ENCODE peak calls at places on chromosomes 11 and 22, in six cellular contexts. One of them, this sample, is unnamed.
A peak's percentile ranks its signal among the peaks of the same experiment; 100 is the strongest.

GRCh38 chr11:133115099-133115498 is 417.2 kb downstream of the OPCML start:
- DNase-seq in uterus: no peak
- DNase-seq in lower lobe of right lung: no peak
- DNase-seq in pancreas: no peak
- DNase-seq in IMR-90: no peak
- DNase-seq in cardiac muscle cell: no peak
- DNase-seq in this sample: peak; percentile 74

GRCh38 chr11:1449516-1450270 is 36.9 kb downstream of the MOB2 start:
- DNase-seq in uterus: no peak
- DNase-seq in lower lobe of right lung: no peak
- DNase-seq in pancreas: no peak
- DNase-seq in IMR-90: no peak
- DNase-seq in cardiac muscle cell: no peak
- DNase-seq in this sample: no peak

GRCh38 chr11:76170473-76170872 is 35.8 kb downstream of the WNT11 start:
- DNase-seq in uterus: no peak
- DNase-seq in lower lobe of right lung: no peak
- DNase-seq in pancreas: peak; percentile 34
- DNase-seq in IMR-90: no peak
- DNase-seq in cardiac muscle cell: no peak
- DNase-seq in this sample: no peak

GRCh38 chr11:85663781-85664560 is 958 bp downstream of the CREBZF start:
- DNase-seq in uterus: peak; percentile 64
- DNase-seq in lower lobe of right lung: peak; percentile 90
- DNase-seq in pancreas: peak; percentile 83
- DNase-seq in IMR-90: peak; percentile 45
- DNase-seq in cardiac muscle cell: peak; percentile 88
- DNase-seq in this sample: peak; percentile 88

GRCh38 chr11:23012930-23013329 is 152.7 kb upstream of the CCDC179 start:
- DNase-seq in uterus: no peak
- DNase-seq in lower lobe of right lung: no peak
- DNase-seq in pancreas: no peak
- DNase-seq in IMR-90: no peak
- DNase-seq in cardiac muscle cell: no peak
- DNase-seq in this sample: no peak

GRCh38 chr11:117022526-117022925 is 75.7 kb downstream of the SIK3 start:
- DNase-seq in uterus: no peak
- DNase-seq in lower lobe of right lung: no peak
- DNase-seq in pancreas: no peak
- DNase-seq in IMR-90: no peak
- DNase-seq in cardiac muscle cell: no peak
- DNase-seq in this sample: no peak

GRCh38 chr11:130024356-130024755 is 21.7 kb upstream of the PRDM10 start:
- DNase-seq in uterus: no peak
- DNase-seq in lower lobe of right lung: no peak
- DNase-seq in pancreas: no peak
- DNase-seq in IMR-90: no peak
- DNase-seq in cardiac muscle cell: no peak
- DNase-seq in this sample: no peak

GRCh38 chr11:116357769-116358544 is 414.8 kb downstream of the BUD13 start:
- DNase-seq in uterus: no peak
- DNase-seq in lower lobe of right lung: peak; percentile 68
- DNase-seq in pancreas: no peak
- DNase-seq in IMR-90: no peak
- DNase-seq in cardiac muscle cell: peak; percentile 80
- DNase-seq in this sample: no peak

GRCh38 chr22:23564276-23564675 is 15.8 kb downstream of the IGLL1 start:
- DNase-seq in uterus: no peak
- DNase-seq in lower lobe of right lung: no peak
- DNase-seq in pancreas: no peak
- DNase-seq in IMR-90: no peak
- DNase-seq in cardiac muscle cell: no peak
- DNase-seq in this sample: no peak

GRCh38 chr11:14073821-14074529 is 111.5 kb downstream of the SPON1 start:
- DNase-seq in uterus: peak; percentile 65
- DNase-seq in lower lobe of right lung: no peak
- DNase-seq in pancreas: no peak
- DNase-seq in IMR-90: no peak
- DNase-seq in cardiac muscle cell: no peak
- DNase-seq in this sample: no peak

GRCh38 chr11:131305005-131305404 is 65.4 kb upstream of the NTM start:
- DNase-seq in uterus: no peak
- DNase-seq in lower lobe of right lung: no peak
- DNase-seq in pancreas: no peak
- DNase-seq in IMR-90: peak; percentile 57
- DNase-seq in cardiac muscle cell: no peak
- DNase-seq in this sample: no peak

GRCh38 chr22:37792494-37792893 is 15.2 kb upstream of the GCAT start:
- DNase-seq in uterus: no peak
- DNase-seq in lower lobe of right lung: no peak
- DNase-seq in pancreas: no peak
- DNase-seq in IMR-90: no peak
- DNase-seq in cardiac muscle cell: no peak
- DNase-seq in this sample: no peak

GRCh38 chr11:123111465-123111864 is 49.5 kb upstream of the HSPA8 start:
- DNase-seq in uterus: no peak
- DNase-seq in lower lobe of right lung: no peak
- DNase-seq in pancreas: no peak
- DNase-seq in IMR-90: peak; percentile 65
- DNase-seq in cardiac muscle cell: peak; percentile 81
- DNase-seq in this sample: no peak
- TF ChIP-seq CTCF in uterus: peak; percentile 70
- TF ChIP-seq CTCF in lower lobe of right lung: peak; percentile 66
- TF ChIP-seq CTCF in pancreas: peak; percentile 75
- TF ChIP-seq CTCF in IMR-90: peak; percentile 76
- TF ChIP-seq CTCF in cardiac muscle cell: peak; percentile 69
- TF ChIP-seq CTCF in this sample: no peak

GRCh38 chr11:19674831-19675230 is 37.8 kb upstream of the NAV2 start:
- DNase-seq in uterus: no peak
- DNase-seq in lower lobe of right lung: no peak
- DNase-seq in pancreas: no peak
- DNase-seq in IMR-90: no peak
- DNase-seq in cardiac muscle cell: no peak
- DNase-seq in this sample: no peak

GRCh38 chr11:19674420-19674819 is 38.2 kb upstream of the NAV2 start:
- DNase-seq in uterus: no peak
- DNase-seq in lower lobe of right lung: peak; percentile 52
- DNase-seq in pancreas: no peak
- DNase-seq in IMR-90: no peak
- DNase-seq in cardiac muscle cell: peak; percentile 80
- DNase-seq in this sample: no peak

GRCh38 chr11:19677380-19678080 is 35.1 kb upstream of the NAV2 start:
- DNase-seq in uterus: no peak
- DNase-seq in lower lobe of right lung: no peak
- DNase-seq in pancreas: no peak
- DNase-seq in IMR-90: no peak
- DNase-seq in cardiac muscle cell: no peak
- DNase-seq in this sample: no peak

GRCh38 chr11:19675397-19675796 is 37.2 kb upstream of the NAV2 start:
- DNase-seq in uterus: no peak
- DNase-seq in lower lobe of right lung: no peak
- DNase-seq in pancreas: no peak
- DNase-seq in IMR-90: no peak
- DNase-seq in cardiac muscle cell: no peak
- DNase-seq in this sample: no peak

DNA sequence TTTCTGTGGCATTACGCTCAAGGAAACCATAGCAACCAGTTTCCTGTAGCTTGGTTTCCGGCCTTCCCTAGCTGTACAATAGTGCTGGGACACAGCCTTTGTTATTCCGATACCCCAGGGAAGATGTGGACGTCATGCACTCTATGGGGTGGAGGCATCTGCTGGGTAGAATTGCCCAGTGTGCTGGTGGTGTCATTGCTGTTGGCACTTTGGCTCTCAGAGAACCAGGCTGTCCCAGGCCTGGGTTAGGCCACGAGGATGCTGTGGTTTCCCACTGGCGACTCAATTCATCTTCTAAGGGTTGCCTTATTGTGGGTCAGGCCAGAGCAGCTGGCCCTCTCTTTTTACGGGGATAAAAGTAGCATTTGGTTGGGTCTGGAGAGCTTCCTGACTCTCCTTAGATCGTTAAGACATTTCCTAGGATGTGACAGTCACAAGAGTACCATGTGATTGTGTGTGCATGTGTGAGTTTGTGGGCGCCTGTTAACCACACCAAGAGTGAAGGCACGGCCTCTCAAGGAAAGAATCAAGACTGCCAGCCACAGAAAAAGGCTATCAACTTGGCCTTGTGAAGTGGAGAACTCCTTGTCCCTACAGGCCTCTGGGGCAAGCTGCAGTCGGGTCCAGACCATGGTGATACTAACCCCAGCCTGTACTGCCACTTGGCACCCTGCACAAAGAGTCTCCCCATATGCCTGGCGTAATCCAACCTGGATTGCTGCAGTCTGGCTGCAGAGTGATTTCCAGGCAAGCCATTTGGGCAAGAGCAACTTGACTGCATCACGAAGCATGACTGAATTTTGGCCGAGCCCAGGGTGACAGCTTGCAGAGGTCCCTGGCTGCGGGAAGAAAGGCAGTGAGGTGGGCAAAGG is 35.9 kb upstream of the NAV2 start:
- DNase-seq in uterus: no peak
- DNase-seq in lower lobe of right lung: no peak
- DNase-seq in pancreas: no peak
- DNase-seq in IMR-90: no peak
- DNase-seq in cardiac muscle cell: no peak
- DNase-seq in this sample: no peak
- H3K4me1 ChIP-seq in uterus: peaks cover 18% of the 10 kb centered on the region
- H3K4me1 ChIP-seq in lower lobe of right lung: peaks cover 54% of the 10 kb centered on the region
- H3K4me1 ChIP-seq in pancreas: no peaks in the 10 kb centered on the region
- H3K4me1 ChIP-seq in IMR-90: peaks cover 22% of the 10 kb centered on the region
- H3K4me1 ChIP-seq in cardiac muscle cell: peaks cover 15% of the 10 kb centered on the region
- H3K4me1 ChIP-seq in this sample: peaks cover 6% of the 10 kb centered on the region

GRCh38 chr22:19979712-19980493 is 36.7 kb downstream of the ARVCF start:
- DNase-seq in uterus: no peak
- DNase-seq in lower lobe of right lung: no peak
- DNase-seq in pancreas: peak; percentile 21
- DNase-seq in IMR-90: no peak
- DNase-seq in cardiac muscle cell: no peak
- DNase-seq in this sample: no peak

GRCh38 chr22:19982991-19983578 is 33.5 kb downstream of the ARVCF start:
- DNase-seq in uterus: no peak
- DNase-seq in lower lobe of right lung: no peak
- DNase-seq in pancreas: peak; percentile 23
- DNase-seq in IMR-90: no peak
- DNase-seq in cardiac muscle cell: no peak
- DNase-seq in this sample: no peak

GRCh38 chr22:19980766-19981165 is 35.9 kb downstream of the ARVCF start:
- DNase-seq in uterus: no peak
- DNase-seq in lower lobe of right lung: no peak
- DNase-seq in pancreas: no peak
- DNase-seq in IMR-90: no peak
- DNase-seq in cardiac muscle cell: no peak
- DNase-seq in this sample: no peak

GRCh38 chr22:19981961-19982920 is 34.4 kb downstream of the ARVCF start:
- DNase-seq in uterus: no peak
- DNase-seq in lower lobe of right lung: no peak
- DNase-seq in pancreas: peak; percentile 18
- DNase-seq in IMR-90: no peak
- DNase-seq in cardiac muscle cell: no peak
- DNase-seq in this sample: no peak

GRCh38 chr22:19981171-19981960 is 35.3 kb downstream of the ARVCF start:
- DNase-seq in uterus: no peak
- DNase-seq in lower lobe of right lung: no peak
- DNase-seq in pancreas: peak; percentile 28
- DNase-seq in IMR-90: no peak
- DNase-seq in cardiac muscle cell: no peak
- DNase-seq in this sample: no peak
- TF ChIP-seq CTCF in uterus: no peak
- TF ChIP-seq CTCF in lower lobe of right lung: no peak
- TF ChIP-seq CTCF in pancreas: no peak
- TF ChIP-seq CTCF in IMR-90: no peak
- TF ChIP-seq CTCF in cardiac muscle cell: no peak
- TF ChIP-seq CTCF in this sample: no peak

DNA sequence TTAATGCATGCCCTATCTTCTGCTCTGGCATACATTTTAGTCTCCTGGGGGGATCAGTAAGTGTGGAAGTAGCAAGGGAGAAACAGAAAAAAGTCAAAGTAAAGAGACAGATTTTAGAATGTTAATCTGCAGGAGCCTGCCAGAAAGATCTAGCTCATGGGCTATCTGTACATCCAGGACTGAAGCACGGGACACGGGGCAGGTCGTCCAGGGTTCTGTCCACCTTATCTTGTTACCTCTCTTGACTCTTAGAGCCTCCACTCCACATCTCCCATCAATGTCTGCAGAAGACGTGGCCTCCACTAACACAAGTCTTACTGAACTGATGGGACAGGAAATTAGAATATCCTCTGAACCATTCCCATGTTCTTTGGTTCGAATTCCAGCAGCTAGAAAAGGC is 1.7 kb upstream of the SLC43A3 start:
- DNase-seq in uterus: no peak
- DNase-seq in lower lobe of right lung: no peak
- DNase-seq in pancreas: no peak
- DNase-seq in IMR-90: no peak
- DNase-seq in cardiac muscle cell: no peak
- DNase-seq in this sample: no peak
- H3K4me1 ChIP-seq in uterus: peaks cover 25% of the 10 kb centered on the region
- H3K4me1 ChIP-seq in lower lobe of right lung: peaks cover 73% of the 10 kb centered on the region
- H3K4me1 ChIP-seq in pancreas: peaks cover 16% of the 10 kb centered on the region
- H3K4me1 ChIP-seq in IMR-90: peaks cover 41% of the 10 kb centered on the region
- H3K4me1 ChIP-seq in cardiac muscle cell: no peaks in the 10 kb centered on the region
- H3K4me1 ChIP-seq in this sample: peaks cover 47% of the 10 kb centered on the region